ENCODE peak calls at places on chromosomes 12 and 14, in four cellular contexts. One of them, this sample, is unnamed. For H3K27me3, the result is how much of the 10 kb centered on the place peaks cover.

GRCh38 chr12:26651036-26651435 is 182.0 kb downstream of the ITPR2 start:
- DNase-seq in astrocyte: no peak
- DNase-seq in kidney epithelial cell: no peak
- DNase-seq in stomach: no peak
- DNase-seq in this sample: no peak

GRCh38 chr12:54173906-54174471 is 14.8 kb downstream of the SMUG1 start:
- DNase-seq in astrocyte: no peak
- DNase-seq in kidney epithelial cell: no peak
- DNase-seq in stomach: no peak
- DNase-seq in this sample: no peak

GRCh38 chr14:56666294-56666693 is 86.7 kb downstream of the TMEM260 start:
- DNase-seq in astrocyte: no peak
- DNase-seq in kidney epithelial cell: no peak
- DNase-seq in stomach: no peak
- DNase-seq in this sample: no peak

GRCh38 chr14:65042731-65043372 is 56.2 kb downstream of the FNTB start:
- DNase-seq in astrocyte: no peak
- DNase-seq in kidney epithelial cell: no peak
- DNase-seq in stomach: peak
- DNase-seq in this sample: no peak

GRCh38 chr12:95303476-95303875 is 85.9 kb downstream of the VEZT start:
- DNase-seq in astrocyte: peak
- DNase-seq in kidney epithelial cell: no peak
- DNase-seq in stomach: no peak
- DNase-seq in this sample: no peak

GRCh38 chr14:65101631-65102440 is 481 bp downstream of the MAX start:
- DNase-seq in astrocyte: no peak
- DNase-seq in kidney epithelial cell: no peak
- DNase-seq in stomach: peak
- DNase-seq in this sample: no peak

GRCh38 chr12:115261249-115261648 is 577.3 kb upstream of the TBX3 start:
- DNase-seq in astrocyte: no peak
- DNase-seq in kidney epithelial cell: no peak
- DNase-seq in stomach: no peak
- DNase-seq in this sample: no peak

GRCh38 chr14:55031190-55031589 is 4.2 kb downstream of the SOCS4 start:
- DNase-seq in astrocyte: no peak
- DNase-seq in kidney epithelial cell: no peak
- DNase-seq in stomach: no peak
- DNase-seq in this sample: no peak

GRCh38 chr14:102683399-102684275 is 91.2 kb downstream of the RCOR1 start:
- DNase-seq in astrocyte: no peak
- DNase-seq in kidney epithelial cell: no peak
- DNase-seq in stomach: peak
- DNase-seq in this sample: no peak

GRCh38 chr12:80692114-80692513 is 15.3 kb upstream of the MYF6 start:
- DNase-seq in astrocyte: no peak
- DNase-seq in kidney epithelial cell: no peak
- DNase-seq in stomach: no peak
- DNase-seq in this sample: no peak

GRCh38 chr12:78181544-78182162 is 351.0 kb downstream of the NAV3 start:
- DNase-seq in astrocyte: no peak
- DNase-seq in kidney epithelial cell: no peak
- DNase-seq in stomach: no peak
- DNase-seq in this sample: no peak

GRCh38 chr12:4187916-4188315 is 85.6 kb upstream of the CCND2 start:
- DNase-seq in astrocyte: no peak
- DNase-seq in kidney epithelial cell: no peak
- DNase-seq in stomach: no peak
- DNase-seq in this sample: no peak

GRCh38 chr12:40946612-40947194 is 241.4 kb upstream of the PDZRN4 start:
- DNase-seq in astrocyte: peak
- DNase-seq in kidney epithelial cell: no peak
- DNase-seq in stomach: no peak
- DNase-seq in this sample: no peak

GRCh38 chr14:103292426-103293374 is 41.3 kb upstream of the EIF5 start:
- DNase-seq in astrocyte: peak
- DNase-seq in kidney epithelial cell: no peak
- DNase-seq in stomach: peak
- DNase-seq in this sample: no peak

GRCh38 chr14:64114166-64114565 is 180.0 kb downstream of the ESR2 start:
- DNase-seq in astrocyte: no peak
- DNase-seq in kidney epithelial cell: no peak
- DNase-seq in stomach: no peak
- DNase-seq in this sample: no peak

GRCh38 chr12:53107122-53107521 is 3.8 kb downstream of the SOAT2 start:
- DNase-seq in astrocyte: no peak
- DNase-seq in kidney epithelial cell: no peak
- DNase-seq in stomach: no peak
- DNase-seq in this sample: no peak

GRCh38 chr14:64474041-64474440 is 8.7 kb downstream of the AKAP5 start:
- DNase-seq in astrocyte: no peak
- DNase-seq in kidney epithelial cell: no peak
- DNase-seq in stomach: no peak
- DNase-seq in this sample: no peak

DNA sequence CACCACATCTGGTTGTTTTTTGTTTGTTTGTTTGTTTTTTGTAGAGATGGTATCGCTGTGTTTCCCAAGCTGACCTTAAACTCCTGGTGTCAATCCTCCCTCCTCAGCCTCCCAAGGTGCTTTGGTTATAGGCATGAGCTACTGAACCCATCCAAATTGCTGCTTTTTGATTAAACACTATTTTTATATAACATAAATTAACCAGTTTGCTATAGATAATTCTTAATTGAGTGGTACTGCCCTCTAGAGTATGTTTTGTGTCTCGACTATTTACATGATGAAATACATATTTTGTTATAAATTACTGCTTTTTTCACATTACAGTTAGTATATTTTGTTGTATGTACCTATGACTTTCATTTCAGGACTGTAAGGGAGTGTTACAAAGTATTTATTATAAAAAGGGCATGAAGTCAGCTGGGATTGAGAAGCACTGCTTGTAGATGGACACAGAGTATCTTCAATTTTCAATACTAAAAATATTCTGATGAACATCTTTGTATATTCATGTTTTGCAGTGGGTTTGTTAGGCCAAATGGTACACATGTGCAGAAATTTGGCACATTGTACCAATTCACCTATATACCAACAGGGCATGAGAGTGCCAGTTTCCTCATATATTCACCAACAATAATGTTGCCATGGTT is 14.9 kb upstream of the SCAF11 start:
- DNase-seq in astrocyte: no peak
- DNase-seq in kidney epithelial cell: no peak
- DNase-seq in stomach: no peak
- DNase-seq in this sample: no peak
- TF ChIP-seq CTCF in astrocyte: peak
- TF ChIP-seq CTCF in kidney epithelial cell: peak
- TF ChIP-seq CTCF in stomach: no peak
- TF ChIP-seq CTCF in this sample: peak

DNA sequence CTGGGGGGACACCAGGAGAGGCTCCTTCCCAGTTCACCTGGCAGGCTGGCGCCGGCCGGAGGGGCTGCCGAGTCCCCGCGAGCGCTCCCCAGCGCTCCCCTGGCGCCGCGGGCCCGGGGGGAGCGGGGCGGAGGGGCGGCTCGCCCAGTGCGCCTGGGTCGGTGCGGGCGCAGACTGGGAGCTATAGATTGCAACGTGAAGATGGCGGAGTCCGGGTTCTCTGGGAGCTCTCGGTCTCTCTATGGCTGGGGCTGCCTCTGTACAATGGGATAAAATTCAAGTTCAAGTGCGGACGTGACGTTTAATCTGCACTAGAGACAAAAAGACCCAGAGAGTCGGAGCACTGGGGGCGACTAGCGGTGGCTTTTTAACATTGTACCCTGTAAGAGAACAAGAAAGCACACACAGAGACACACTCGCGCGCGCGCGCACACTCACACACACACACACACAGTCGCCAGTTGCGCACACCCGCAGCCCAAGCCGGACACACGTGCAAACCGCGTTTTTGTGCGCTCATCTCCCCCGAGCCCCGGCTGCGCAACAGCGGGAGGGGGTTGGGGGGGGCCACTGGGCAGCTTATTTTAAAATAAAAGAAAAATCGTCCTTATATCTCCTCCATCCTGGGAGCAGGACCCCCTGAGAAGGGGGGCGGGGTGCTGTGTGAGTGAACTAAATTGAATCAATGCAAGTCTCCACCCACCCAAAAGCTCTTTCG is at the start of gene BCL11B:
- DNase-seq in astrocyte: peak
- DNase-seq in kidney epithelial cell: peak
- DNase-seq in stomach: peak
- DNase-seq in this sample: no peak
- H3K27me3 ChIP-seq in astrocyte: half or more
- H3K27me3 ChIP-seq in kidney epithelial cell: under half
- H3K27me3 ChIP-seq in stomach: half or more
- H3K27me3 ChIP-seq in this sample: under half

GRCh38 chr14:100544506-100545141 is 42.6 kb downstream of the BEGAIN start:
- DNase-seq in astrocyte: no peak
- DNase-seq in kidney epithelial cell: no peak
- DNase-seq in stomach: no peak
- DNase-seq in this sample: no peak

GRCh38 chr14:100541621-100542560 is 45.3 kb downstream of the BEGAIN start:
- DNase-seq in astrocyte: no peak
- DNase-seq in kidney epithelial cell: no peak
- DNase-seq in stomach: no peak
- DNase-seq in this sample: no peak

GRCh38 chr14:100543471-100544455 is 43.5 kb downstream of the BEGAIN start:
- DNase-seq in astrocyte: no peak
- DNase-seq in kidney epithelial cell: no peak
- DNase-seq in stomach: no peak
- DNase-seq in this sample: no peak

GRCh38 chr14:100540926-100541620 is 46.1 kb downstream of the BEGAIN start:
- DNase-seq in astrocyte: no peak
- DNase-seq in kidney epithelial cell: no peak
- DNase-seq in stomach: no peak
- DNase-seq in this sample: no peak

DNA sequence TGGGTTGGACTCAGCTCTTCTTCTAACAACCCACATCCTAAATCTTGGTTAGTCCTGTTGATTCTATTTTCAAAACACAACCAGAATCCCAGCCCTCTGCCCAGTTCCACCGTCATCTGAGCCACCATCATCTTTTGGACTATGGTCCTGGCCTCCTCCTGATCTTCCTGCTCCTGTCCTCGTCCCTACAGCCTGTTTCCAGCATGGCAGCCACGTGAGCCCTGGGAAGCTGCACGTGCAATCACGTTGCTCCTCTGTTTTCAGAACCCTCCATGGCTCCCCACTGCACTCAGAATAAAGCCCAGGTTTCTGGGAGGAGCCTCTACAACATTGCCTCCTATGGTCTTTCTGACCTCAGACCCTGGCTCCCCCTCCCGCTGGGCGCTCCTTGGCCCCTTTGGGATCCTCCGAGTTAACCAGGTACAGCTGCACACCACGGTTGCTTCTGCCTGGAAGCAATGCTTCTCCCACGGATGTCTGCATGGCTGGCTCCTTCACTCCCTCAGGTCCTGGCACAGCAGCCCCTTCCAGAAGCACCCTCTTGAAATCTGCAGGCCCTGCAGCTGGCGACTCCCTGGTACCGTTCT is 44.5 kb downstream of the BEGAIN start:
- DNase-seq in astrocyte: no peak
- DNase-seq in kidney epithelial cell: no peak
- DNase-seq in stomach: no peak
- DNase-seq in this sample: no peak
- TF ChIP-seq CTCF in astrocyte: no peak
- TF ChIP-seq CTCF in kidney epithelial cell: no peak
- TF ChIP-seq CTCF in stomach: no peak
- TF ChIP-seq CTCF in this sample: no peak

DNA sequence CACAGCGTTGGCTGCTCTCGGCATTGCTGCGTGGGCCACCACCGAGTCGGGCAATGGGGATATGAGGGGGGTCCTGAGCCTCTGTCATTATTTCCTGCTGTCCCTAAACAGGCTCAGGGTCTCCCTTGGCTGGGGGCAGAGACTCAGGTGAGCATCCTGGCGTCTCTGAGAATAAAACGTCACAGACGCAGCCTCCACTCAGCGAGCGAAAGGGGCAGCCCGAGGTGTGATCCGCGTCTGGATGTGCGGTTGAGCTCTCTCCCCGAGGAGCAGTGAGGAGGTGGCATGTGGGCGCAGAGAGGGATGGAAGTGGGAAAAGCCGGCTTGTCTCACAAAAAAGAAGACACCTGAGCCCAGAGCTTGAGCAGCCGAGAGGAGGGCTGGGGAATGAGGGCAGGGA is 62.6 kb downstream of the GALNT9 start:
- DNase-seq in astrocyte: no peak
- DNase-seq in kidney epithelial cell: no peak
- DNase-seq in stomach: no peak
- DNase-seq in this sample: no peak
- H3K27me3 ChIP-seq in astrocyte: under half
- H3K27me3 ChIP-seq in kidney epithelial cell: under half
- H3K27me3 ChIP-seq in stomach: half or more
- H3K27me3 ChIP-seq in this sample: under half

DNA sequence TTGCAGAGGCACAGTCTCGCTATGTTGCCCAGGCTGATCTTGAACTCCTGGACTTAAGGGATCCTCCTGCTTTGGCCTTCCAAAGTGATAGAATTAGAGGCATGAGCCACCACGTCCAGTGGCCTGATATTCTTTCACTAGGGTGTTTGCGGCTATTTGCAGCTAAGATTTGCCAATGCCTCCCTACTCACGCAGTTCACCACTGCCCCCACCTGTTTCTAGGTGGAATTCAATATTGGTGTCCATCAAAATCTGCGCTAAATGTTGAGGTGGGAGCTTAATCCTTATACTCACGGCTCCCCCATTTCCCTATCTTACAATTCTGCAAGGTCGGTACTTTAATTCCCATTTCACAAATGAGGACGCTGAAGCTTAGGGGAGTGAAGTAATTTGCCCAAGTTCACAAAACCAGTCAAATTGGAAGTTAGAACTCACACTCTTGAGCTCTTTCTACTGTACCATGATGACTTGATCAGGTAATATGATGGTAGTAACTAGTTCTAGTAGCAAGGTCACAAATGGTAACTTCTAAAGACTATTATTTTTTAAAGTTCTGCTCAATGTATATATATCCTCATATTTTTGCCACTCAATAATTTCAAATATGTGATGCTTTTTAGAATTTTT is 22.1 kb upstream of the LRRC9 start:
- DNase-seq in astrocyte: peak
- DNase-seq in kidney epithelial cell: no peak
- DNase-seq in stomach: peak
- DNase-seq in this sample: no peak
- TF ChIP-seq CTCF in astrocyte: peak
- TF ChIP-seq CTCF in kidney epithelial cell: peak
- TF ChIP-seq CTCF in stomach: peak
- TF ChIP-seq CTCF in this sample: no peak

GRCh38 chr14:22978487-22978837 is 3.9 kb downstream of the AJUBA start:
- DNase-seq in astrocyte: no peak
- DNase-seq in kidney epithelial cell: no peak
- DNase-seq in stomach: no peak
- DNase-seq in this sample: no peak

GRCh38 chr14:22977434-22977683 is 5.0 kb downstream of the AJUBA start:
- DNase-seq in astrocyte: no peak
- DNase-seq in kidney epithelial cell: no peak
- DNase-seq in stomach: no peak
- DNase-seq in this sample: no peak

GRCh38 chr14:22976620-22977433 is 5.5 kb downstream of the AJUBA start:
- DNase-seq in astrocyte: no peak
- DNase-seq in kidney epithelial cell: no peak
- DNase-seq in stomach: peak
- DNase-seq in this sample: no peak

GRCh38 chr14:22978873-22979671 is 3.3 kb downstream of the AJUBA start:
- DNase-seq in astrocyte: no peak
- DNase-seq in kidney epithelial cell: no peak
- DNase-seq in stomach: no peak
- DNase-seq in this sample: no peak

GRCh38 chr14:22977684-22978486 is 4.5 kb downstream of the AJUBA start:
- DNase-seq in astrocyte: peak
- DNase-seq in kidney epithelial cell: peak
- DNase-seq in stomach: peak
- DNase-seq in this sample: no peak
- H3K27me3 ChIP-seq in astrocyte: under half
- H3K27me3 ChIP-seq in kidney epithelial cell: under half
- H3K27me3 ChIP-seq in stomach: under half
- H3K27me3 ChIP-seq in this sample: under half